ENCODE peak calls at places on chromosomes 6 and 20, in eight cellular contexts. G is HCT116, I is GM23338, Q is GM23248, P is astrocyte, V is PC-3, K is fibroblast of lung, W is A673. U is an unnamed sample.

GRCh38 chr20:17841751-17842191 is 126.8 kb downstream of the SNX5 start:
- DNase-seq in G (no peak), I (no peak), Q (peak; percentile 69), P (peak; percentile 69), V (no peak), K (peak; percentile 97), W (no peak), U (no peak)

GRCh38 chr6:60695232-60695631 is 1590.8 kb downstream of the KHDRBS2 start:
- DNase-seq in G (no peak), I (no peak), Q (no peak), P (no peak), V (no peak), K (no peak), W (no peak), U (no peak)

GRCh38 chr6:25935953-25936352 is 5.5 kb upstream of the SLC17A2 start:
- DNase-seq in G (no peak), I (no peak), Q (no peak), P (no peak), V (no peak), K (no peak), W (no peak), U (no peak)

GRCh38 chr6:15741405-15741804 is 78.6 kb upstream of the DTNBP1 start:
- DNase-seq in G (no peak), I (no peak), Q (no peak), P (no peak), V (no peak), K (no peak), W (no peak), U (no peak)

GRCh38 chr20:62590301-62591121 is 51.8 kb upstream of the SLCO4A1 start:
- DNase-seq in G (no peak), I (no peak), Q (peak; percentile 96), P (peak; percentile 82), V (peak; percentile 94), K (peak; percentile 69), W (no peak), U (peak; percentile 56)

GRCh38 chr20:37808752-37809070 is 94.2 kb upstream of the VSTM2L start:
- DNase-seq in G (no peak), I (no peak), Q (no peak), P (no peak), V (no peak), K (no peak), W (no peak), U (no peak)

GRCh38 chr20:34283844-34284243 is 19.3 kb downstream of the AHCY start:
- DNase-seq in G (no peak), I (no peak), Q (no peak), P (no peak), V (no peak), K (no peak), W (no peak), U (no peak)

GRCh38 chr6:117317261-117317660 is 51.9 kb downstream of the VGLL2 start:
- DNase-seq in G (peak; percentile 13), I (peak; percentile 76), Q (peak; percentile 32), P (peak; percentile 3), V (peak; percentile 59), K (peak; percentile 14), W (peak; percentile 17), U (no peak)

GRCh38 chr20:48695255-48695654 is 132.5 kb downstream of the PREX1 start:
- DNase-seq in G (no peak), I (no peak), Q (no peak), P (peak; percentile 22), V (peak; percentile 37), K (no peak), W (no peak), U (no peak)

GRCh38 chr6:128422200-128422599 is 98.2 kb downstream of the PTPRK start:
- DNase-seq in G (no peak), I (no peak), Q (no peak), P (no peak), V (no peak), K (no peak), W (no peak), U (no peak)

GRCh38 chr6:48423640-48424365 is 312.8 kb upstream of the PTCHD4 start:
- DNase-seq in G (no peak), I (no peak), Q (peak; percentile 9), P (peak; percentile 44), V (peak; percentile 41), K (peak; percentile 67), W (no peak), U (no peak)

GRCh38 chr6:127026247-127026646 is 92.2 kb upstream of the RSPO3 start:
- DNase-seq in G (peak; percentile 37), I (peak; percentile 27), Q (peak; percentile 12), P (peak; percentile 10), V (peak; percentile 79), K (no peak), W (no peak), U (peak; percentile 79)

GRCh38 chr20:43838703-43839060 is 76.0 kb upstream of the TOX2 start:
- DNase-seq in G (no peak), I (no peak), Q (no peak), P (no peak), V (no peak), K (no peak), W (no peak), U (no peak)

GRCh38 chr6:47478233-47479155 is 905 bp downstream of the CD2AP start:
- DNase-seq in G (no peak), I (peak; percentile 63), Q (peak; percentile 55), P (peak; percentile 27), V (peak; percentile 34), K (peak; percentile 37), W (peak; percentile 39), U (no peak)

GRCh38 chr6:112806163-112806900 is 459.2 kb downstream of the RFPL4B start:
- DNase-seq in G (no peak), I (no peak), Q (peak; percentile 36), P (peak; percentile 53), V (no peak), K (peak; percentile 80), W (no peak), U (no peak)

GRCh38 chr6:111238464-111239119 is 151.3 kb downstream of the SLC16A10 start:
- DNase-seq in G (no peak), I (no peak), Q (peak; percentile 61), P (peak; percentile 55), V (peak; percentile 40), K (peak; percentile 43), W (no peak), U (no peak)

GRCh38 chr6:12813321-12813720 is 96.8 kb downstream of the PHACTR1 start:
- DNase-seq in G (no peak), I (no peak), Q (peak; percentile 77), P (peak; percentile 85), V (no peak), K (no peak), W (no peak), U (no peak)

GRCh38 chr20:38450412-38450975 is 15.4 kb upstream of the SNHG17 start:
- DNase-seq in G (no peak), I (no peak), Q (peak; percentile 77), P (peak; percentile 78), V (peak; percentile 30), K (no peak), W (no peak), U (no peak)

GRCh38 chr6:153063936-153064335 is 61.4 kb upstream of the MTRF1L start:
- DNase-seq in G (no peak), I (no peak), Q (no peak), P (no peak), V (no peak), K (no peak), W (no peak), U (no peak)

GRCh38 chr20:1816384-1817381 is 78.5 kb upstream of the SIRPA start:
- DNase-seq in G (no peak), I (no peak), Q (peak; percentile 94), P (peak; percentile 71), V (peak; percentile 95), K (no peak), W (no peak), U (peak; percentile 49)

GRCh38 chr6:36735110-36735971 is 37.7 kb downstream of the RAB44 start:
- DNase-seq in G (no peak), I (peak; percentile 52), Q (peak; percentile 96), P (peak; percentile 69), V (peak; percentile 59), K (peak; percentile 80), W (no peak), U (no peak)

GRCh38 chr20:14799671-14800070 is 462.3 kb upstream of the FLRT3 start:
- DNase-seq in G (no peak), I (no peak), Q (no peak), P (no peak), V (no peak), K (no peak), W (no peak), U (no peak)

GRCh38 chr6:30896541-30896940 is 11.5 kb upstream of the GTF2H4 start:
- DNase-seq in G (no peak), I (no peak), Q (no peak), P (no peak), V (no peak), K (no peak), W (no peak), U (no peak)
- H3K36me3 ChIP-seq in G (peaks cover 58% of the 10 kb centered on the region), I (peaks cover 12% of the 10 kb centered on the region), Q (no peaks in the 10 kb centered on the region), P (peaks cover 4% of the 10 kb centered on the region), V (peaks cover 48% of the 10 kb centered on the region), K (peaks cover 7% of the 10 kb centered on the region), W (peaks cover 32% of the 10 kb centered on the region), U (peaks cover 29% of the 10 kb centered on the region)

DNA sequence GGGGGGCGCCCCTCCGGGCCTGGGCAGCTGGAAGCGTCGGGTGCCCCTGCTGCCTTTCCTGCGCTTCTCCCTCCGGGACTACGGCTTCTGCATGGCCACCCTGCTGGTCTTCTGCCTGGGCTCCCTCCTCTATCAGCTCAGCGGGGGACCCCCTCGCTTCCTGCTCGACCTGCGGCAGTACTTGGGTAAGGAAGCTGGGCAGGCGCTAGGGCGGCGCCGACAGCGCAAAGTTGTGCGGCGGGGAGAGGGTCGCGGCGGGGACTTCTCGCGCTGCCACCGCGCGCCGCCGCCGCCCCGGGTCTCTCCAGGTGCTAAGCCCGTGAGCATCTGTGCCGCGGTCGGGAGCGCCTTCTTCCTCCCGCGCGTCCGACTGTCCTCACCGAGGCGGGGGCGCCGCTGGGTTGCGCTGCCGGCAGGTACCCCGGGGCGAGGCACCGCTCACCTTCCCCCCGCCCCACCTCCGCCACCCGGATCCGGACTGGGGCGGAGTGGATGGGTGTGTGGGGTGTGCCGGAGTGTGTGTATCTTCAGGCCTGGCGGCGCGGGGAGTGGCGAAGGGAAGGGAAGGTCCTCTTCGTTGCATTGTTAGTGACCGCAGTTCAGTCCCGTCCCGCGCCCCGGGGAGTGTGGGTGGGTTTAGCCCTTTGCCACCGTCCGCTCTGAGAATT is 797 bp downstream of the UST start:
- DNase-seq in G (no peak), I (peak; percentile 89), Q (peak; percentile 77), P (peak; percentile 17), V (peak; percentile 40), K (no peak), W (peak; percentile 58), U (peak; percentile 49)
- TF ChIP-seq EZH2 in G (no peak), I (no peak), Q (no peak), P (no peak), V (no peak), K (no peak), W (peak; percentile 94), U (no peak)

DNA sequence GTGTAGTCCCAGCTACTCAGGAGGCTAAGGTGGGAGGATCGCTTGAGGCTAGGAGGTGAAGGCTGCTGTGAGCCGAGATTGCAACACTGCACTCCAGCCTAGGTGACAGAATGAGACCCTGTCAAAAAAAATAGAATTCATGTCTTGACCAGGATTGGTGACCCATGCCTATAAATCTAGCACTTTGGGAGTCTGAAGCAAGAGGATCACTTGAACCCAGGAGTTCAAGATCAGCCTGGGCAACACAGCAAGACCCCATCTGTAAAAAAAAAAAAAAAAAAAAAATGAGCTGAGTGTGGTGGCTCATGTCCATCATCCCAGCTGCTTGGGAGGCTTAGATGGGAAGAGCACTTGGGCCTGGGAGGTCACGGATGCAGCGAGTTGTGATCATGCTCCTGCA is 34.3 kb downstream of the GINM1 start:
- DNase-seq in G (no peak), I (no peak), Q (no peak), P (no peak), V (no peak), K (no peak), W (no peak), U (no peak)
- H3K36me3 ChIP-seq in G (peaks cover 1% of the 10 kb centered on the region), I (peaks cover 3% of the 10 kb centered on the region), Q (peaks cover 26% of the 10 kb centered on the region), P (peaks cover 11% of the 10 kb centered on the region), V (no peaks in the 10 kb centered on the region), K (peaks cover 5% of the 10 kb centered on the region), W (peaks cover 26% of the 10 kb centered on the region), U (no peaks in the 10 kb centered on the region)

GRCh38 chr6:30497714-30498113 is 8.4 kb downstream of the HLA-E start:
- DNase-seq in G (no peak), I (no peak), Q (no peak), P (no peak), V (no peak), K (no peak), W (no peak), U (no peak)
- TF ChIP-seq EZH2 in G (no peak), I (no peak), Q (no peak), P (no peak), V (no peak), K (no peak), W (no peak), U (no peak)

U was measured in PC-9.